ENCODE peak calls at places on chromosomes 2 and 18, in eight cellular contexts. M is spleen, X is left ventricle myocardium inferior, A is breast epithelium, K is lung, F is osteoblast, I is keratinocyte, L is MM.1S. U is an unnamed sample.
A peak's percentile ranks its signal among the peaks of the same experiment; 100 is the strongest.

GRCh38 chr2:75021672-75022071 is 63.2 kb downstream of the POLE4 start:
- DNase-seq in X (no peak), A (no peak), M (no peak), L (no peak), K (no peak), I (no peak), F (no peak), U (no peak)

GRCh38 chr18:41767960-41768359 is 187.1 kb upstream of the PIK3C3 start:
- DNase-seq in A (no peak), K (no peak), M (no peak), I (no peak), F (no peak), L (no peak), X (no peak), U (no peak)

GRCh38 chr2:84654414-84654813 is 138.1 kb downstream of the DNAH6 start:
- DNase-seq in A (no peak), I (no peak), K (no peak), X (no peak), M (no peak), L (no peak), F (no peak), U (no peak)

GRCh38 chr18:67815280-67815679 is 298.8 kb upstream of the DSEL start:
- DNase-seq in A (no peak), M (no peak), L (no peak), X (no peak), F (no peak), I (no peak), K (no peak), U (no peak)

GRCh38 chr2:103289101-103289725 is 527.4 kb downstream of the TMEM182 start:
- DNase-seq in F (no peak), L (no peak), K (no peak), A (no peak), I (no peak), X (no peak), M (no peak), U (no peak)

GRCh38 chr2:98569915-98570314 is 38.4 kb downstream of the COA5 start:
- DNase-seq in K (no peak), L (no peak), A (no peak), M (no peak), I (no peak), F (no peak), X (no peak), U (no peak)

GRCh38 chr2:53867169-53867568 is 7.4 kb upstream of the GPR75 start:
- DNase-seq in A (no peak), M (no peak), K (no peak), X (no peak), F (no peak), L (no peak), I (no peak), U (no peak)

GRCh38 chr2:191382801-191383200 is 137.6 kb downstream of the MYO1B start:
- DNase-seq in X (no peak), F (no peak), L (no peak), M (no peak), A (peak; percentile 27), K (peak; percentile 75), I (no peak), U (no peak)

GRCh38 chr18:75936862-75937261 is 509.4 kb upstream of the SMIM21 start:
- DNase-seq in I (no peak), M (no peak), L (no peak), K (no peak), F (no peak), X (no peak), A (no peak), U (no peak)

GRCh38 chr2:165697727-165698620 is 96.1 kb downstream of the GALNT3 start:
- DNase-seq in X (no peak), K (no peak), L (no peak), I (no peak), F (no peak), A (no peak), M (no peak), U (no peak)

GRCh38 chr2:215063526-215063925 is 74.9 kb downstream of the ABCA12 start:
- DNase-seq in A (no peak), M (no peak), X (no peak), I (no peak), L (no peak), K (no peak), F (no peak), U (no peak)

GRCh38 chr18:5604778-5605177 is 61.0 kb upstream of the EPB41L3 start:
- DNase-seq in F (no peak), M (no peak), I (no peak), L (no peak), A (no peak), X (no peak), K (no peak), U (no peak)

GRCh38 chr2:23594079-23594494 is 209.1 kb downstream of the KLHL29 start:
- DNase-seq in L (no peak), F (no peak), A (peak; percentile 86), I (no peak), M (peak; percentile 59), X (no peak), K (no peak), U (no peak)

GRCh38 chr2:44110444-44110843 is 58.2 kb upstream of the PPM1B start:
- DNase-seq in K (no peak), L (no peak), M (no peak), X (no peak), A (no peak), F (peak; percentile 35), I (no peak), U (no peak)

GRCh38 chr2:38728694-38729093 is 22.5 kb downstream of the SRSF7 start:
- DNase-seq in F (no peak), K (no peak), M (no peak), X (no peak), I (no peak), A (no peak), L (no peak), U (no peak)

GRCh38 chr2:38722271-38723115 is 28.7 kb downstream of the SRSF7 start:
- DNase-seq in I (no peak), X (no peak), F (no peak), M (no peak), K (no peak), A (no peak), L (peak; percentile 75), U (no peak)

GRCh38 chr2:38719706-38720105 is 31.5 kb downstream of the SRSF7 start:
- DNase-seq in M (no peak), X (no peak), F (no peak), K (no peak), L (no peak), I (no peak), A (no peak), U (no peak)

GRCh38 chr2:38720613-38721241 is 30.4 kb downstream of the SRSF7 start:
- DNase-seq in K (peak; percentile 88), I (no peak), M (no peak), X (peak; percentile 81), A (peak; percentile 93), L (peak; percentile 45), F (peak; percentile 89), U (no peak)

DNA sequence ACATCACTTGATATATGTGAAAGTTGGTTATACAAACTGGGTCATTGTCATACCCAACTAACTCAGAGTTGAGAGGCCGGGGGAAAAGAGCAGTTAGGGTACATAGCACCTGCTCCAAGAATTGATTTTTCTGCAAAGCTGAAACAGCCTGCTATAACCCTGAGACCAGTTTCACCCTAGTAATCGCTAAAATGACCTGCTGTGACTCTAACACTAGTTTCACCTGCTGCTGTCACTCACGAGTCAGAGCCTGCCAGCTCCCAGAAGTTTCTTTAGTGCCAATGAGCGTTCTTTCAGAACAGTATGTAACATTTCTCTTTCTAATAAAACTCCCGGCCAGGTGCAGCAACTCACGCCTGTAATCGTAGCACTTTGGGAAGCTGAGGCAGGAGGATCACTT is 28.0 kb downstream of the SRSF7 start:
- DNase-seq in M (no peak), I (no peak), X (no peak), A (no peak), F (no peak), L (peak; percentile 87), K (no peak), U (no peak)
- H3K4me3 ChIP-seq in M (no peak overlapping the region), I (no peak overlapping the region), X (no peak overlapping the region), A (no peak overlapping the region), F (no peak overlapping the region), L (peak overlapping the region; percentile 51), K (no peak overlapping the region), U (no peak overlapping the region)

DNA sequence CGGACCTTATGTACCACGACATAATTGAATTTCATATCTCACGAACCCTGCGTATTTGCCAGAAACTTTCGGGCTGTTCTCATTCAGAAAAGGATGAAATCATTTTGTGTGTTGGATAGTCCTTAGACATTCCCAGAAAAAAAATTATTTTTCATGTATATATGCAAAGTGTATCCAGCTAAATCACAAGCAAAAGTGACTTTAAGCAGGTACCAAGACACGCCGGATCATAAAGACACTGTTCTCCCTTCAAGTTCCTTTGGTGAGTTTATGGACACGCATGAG is 35.1 kb upstream of the PNO1 start:
- DNase-seq in F (no peak), I (no peak), X (no peak), K (no peak), L (no peak), A (no peak), M (no peak), U (no peak)
- TF ChIP-seq CTCF in F (peak; percentile 22), I (no peak), X (peak; percentile 35), K (no peak), L (no peak), A (no peak), M (no peak), U (no peak)

DNA sequence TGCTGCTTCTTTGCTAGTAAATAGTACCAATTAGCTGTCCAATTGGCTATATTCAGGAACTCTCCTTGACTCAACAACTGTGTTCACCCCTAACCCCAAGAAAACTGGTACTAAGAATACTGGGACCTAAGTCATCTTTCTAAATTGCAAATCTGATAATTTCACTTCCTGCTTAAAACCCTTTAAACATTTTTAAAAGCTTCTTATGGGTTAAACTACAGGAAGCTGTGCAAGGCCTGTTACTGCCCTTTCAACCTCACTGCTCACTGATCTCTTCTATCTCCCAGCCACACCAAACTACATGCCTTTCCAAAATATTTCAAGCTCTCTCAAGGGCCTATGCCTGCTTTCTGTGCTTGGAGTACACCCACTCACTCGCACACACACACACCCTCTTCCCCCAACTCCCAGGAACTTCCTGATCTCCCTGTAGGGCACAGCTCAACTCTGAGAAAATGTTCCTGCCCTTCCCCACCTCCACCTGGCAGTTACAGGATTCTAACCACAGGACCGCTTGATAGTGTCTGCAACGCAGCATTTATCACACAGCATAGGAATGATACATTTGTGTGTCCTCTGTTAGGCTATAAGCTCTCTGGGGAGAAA is 6.7 kb downstream of the LMAN1 start:
- DNase-seq in K (no peak), L (no peak), M (no peak), F (no peak), X (no peak), A (no peak), I (no peak), U (no peak)
- H3K27ac ChIP-seq in K (no peak overlapping the region), L (no peak overlapping the region), M (no peak overlapping the region), F (no peak overlapping the region), X (no peak overlapping the region), A (no peak overlapping the region), I (no peak overlapping the region), U (no peak overlapping the region)

DNA sequence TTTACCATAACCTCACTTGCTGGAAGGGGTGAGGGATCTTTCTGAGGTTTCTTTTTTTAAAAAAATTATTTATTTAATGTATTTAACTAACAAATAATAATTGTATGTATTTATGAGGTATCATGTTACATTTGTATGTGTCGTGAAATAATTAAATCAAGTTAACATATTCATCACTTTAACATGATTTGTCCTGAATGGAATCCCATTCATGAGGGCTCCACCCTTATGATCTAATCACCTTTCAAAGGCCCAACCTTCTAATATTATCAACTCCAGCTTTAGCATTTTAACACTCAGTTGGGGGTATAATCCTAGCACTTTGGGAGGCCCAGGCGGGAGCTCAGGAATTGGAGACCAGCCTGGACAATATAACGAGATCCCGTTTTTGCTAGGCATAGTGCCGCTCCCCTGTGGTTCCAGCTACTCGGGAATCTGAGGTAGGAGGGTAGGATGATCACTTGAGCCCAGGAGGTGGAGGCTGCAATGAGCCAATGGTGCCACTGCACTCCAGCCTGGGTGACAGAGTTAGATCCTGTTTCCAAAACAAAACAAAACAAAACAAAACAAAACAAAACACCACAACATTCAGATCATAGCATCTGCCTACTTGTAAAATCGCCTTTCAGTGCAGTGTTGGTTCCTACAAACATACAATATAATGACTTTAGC is 1.1 kb upstream of the TAF4B start:
- DNase-seq in F (no peak), I (peak; percentile 21), K (no peak), L (no peak), A (no peak), X (no peak), M (no peak), U (no peak)
- H3K4me3 ChIP-seq in F (no peak overlapping the region), I (peak overlapping the region; percentile 65), K (no peak overlapping the region), L (no peak overlapping the region), A (peak overlapping the region; percentile 99), X (no peak overlapping the region), M (no peak overlapping the region), U (peak overlapping the region; percentile 96)

U was measured in ascending aorta.